ENCODE peak calls at places on chromosomes 16 and 17, in nine cellular contexts. One of them, this sample, is unnamed.

GRCh38 chr16:19555938-19556778 is 655 bp downstream of the VPS35L start:
- DNase-seq in tibial nerve: no peak
- DNase-seq in H1: peak; percentile 77
- DNase-seq in sigmoid colon: no peak
- DNase-seq in A549: peak; percentile 68
- DNase-seq in esophagus muscularis mucosa: no peak
- DNase-seq in transverse colon: peak; percentile 11
- DNase-seq in GM12878: peak; percentile 13
- DNase-seq in SK-N-SH: peak; percentile 39
- DNase-seq in this sample: no peak

GRCh38 chr17:20073056-20073979 is 64.2 kb downstream of the SPECC1 start:
- DNase-seq in esophagus muscularis mucosa: no peak
- DNase-seq in tibial nerve: peak; percentile 69
- DNase-seq in sigmoid colon: no peak
- DNase-seq in H1: no peak
- DNase-seq in transverse colon: peak; percentile 38
- DNase-seq in A549: no peak
- DNase-seq in SK-N-SH: no peak
- DNase-seq in GM12878: no peak
- DNase-seq in this sample: peak; percentile 34

GRCh38 chr17:64174686-64175456 is 44.9 kb upstream of the ERN1 start:
- DNase-seq in esophagus muscularis mucosa: no peak
- DNase-seq in sigmoid colon: no peak
- DNase-seq in SK-N-SH: no peak
- DNase-seq in tibial nerve: peak; percentile 53
- DNase-seq in transverse colon: no peak
- DNase-seq in A549: no peak
- DNase-seq in H1: no peak
- DNase-seq in GM12878: no peak
- DNase-seq in this sample: no peak

GRCh38 chr17:19237389-19238166 is 412 bp downstream of the EPN2 start:
- DNase-seq in SK-N-SH: peak; percentile 78
- DNase-seq in H1: no peak
- DNase-seq in GM12878: no peak
- DNase-seq in tibial nerve: no peak
- DNase-seq in esophagus muscularis mucosa: no peak
- DNase-seq in transverse colon: peak; percentile 50
- DNase-seq in sigmoid colon: peak; percentile 80
- DNase-seq in A549: peak; percentile 51
- DNase-seq in this sample: peak; percentile 37

GRCh38 chr17:82160081-82160480 is 52.6 kb downstream of the CCDC57 start:
- DNase-seq in SK-N-SH: no peak
- DNase-seq in A549: no peak
- DNase-seq in tibial nerve: no peak
- DNase-seq in GM12878: no peak
- DNase-seq in sigmoid colon: no peak
- DNase-seq in transverse colon: no peak
- DNase-seq in H1: no peak
- DNase-seq in esophagus muscularis mucosa: no peak
- DNase-seq in this sample: no peak

GRCh38 chr17:19718041-19718612 is 1.7 kb upstream of the SLC47A2 start:
- DNase-seq in SK-N-SH: peak; percentile 12
- DNase-seq in H1: no peak
- DNase-seq in GM12878: no peak
- DNase-seq in tibial nerve: no peak
- DNase-seq in esophagus muscularis mucosa: no peak
- DNase-seq in A549: no peak
- DNase-seq in transverse colon: no peak
- DNase-seq in sigmoid colon: no peak
- DNase-seq in this sample: no peak

GRCh38 chr16:2150418-2151187 is 2.2 kb downstream of the RAB26 start:
- DNase-seq in sigmoid colon: no peak
- DNase-seq in esophagus muscularis mucosa: no peak
- DNase-seq in A549: peak; percentile 73
- DNase-seq in SK-N-SH: peak; percentile 64
- DNase-seq in transverse colon: peak; percentile 62
- DNase-seq in H1: peak; percentile 80
- DNase-seq in tibial nerve: no peak
- DNase-seq in GM12878: no peak
- DNase-seq in this sample: peak; percentile 59

GRCh38 chr17:42301022-42301421 is 12.7 kb downstream of the STAT5A start:
- DNase-seq in GM12878: no peak
- DNase-seq in tibial nerve: no peak
- DNase-seq in H1: no peak
- DNase-seq in esophagus muscularis mucosa: no peak
- DNase-seq in A549: no peak
- DNase-seq in SK-N-SH: no peak
- DNase-seq in sigmoid colon: no peak
- DNase-seq in transverse colon: no peak
- DNase-seq in this sample: no peak

GRCh38 chr16:75254359-75254837 is 3.0 kb upstream of the BCAR1 start:
- DNase-seq in SK-N-SH: peak; percentile 48
- DNase-seq in transverse colon: peak; percentile 41
- DNase-seq in sigmoid colon: peak; percentile 66
- DNase-seq in esophagus muscularis mucosa: no peak
- DNase-seq in H1: no peak
- DNase-seq in GM12878: no peak
- DNase-seq in tibial nerve: no peak
- DNase-seq in A549: peak; percentile 92
- DNase-seq in this sample: no peak

GRCh38 chr17:1803280-1803679 is 26.4 kb downstream of the SMYD4 start:
- DNase-seq in transverse colon: no peak
- DNase-seq in SK-N-SH: no peak
- DNase-seq in A549: no peak
- DNase-seq in H1: no peak
- DNase-seq in GM12878: no peak
- DNase-seq in sigmoid colon: peak; percentile 15
- DNase-seq in esophagus muscularis mucosa: no peak
- DNase-seq in tibial nerve: no peak
- DNase-seq in this sample: no peak

GRCh38 chr16:26019885-26020284 is 328.1 kb downstream of the HS3ST4 start:
- DNase-seq in SK-N-SH: no peak
- DNase-seq in tibial nerve: no peak
- DNase-seq in transverse colon: no peak
- DNase-seq in GM12878: no peak
- DNase-seq in esophagus muscularis mucosa: no peak
- DNase-seq in H1: no peak
- DNase-seq in sigmoid colon: no peak
- DNase-seq in A549: no peak
- DNase-seq in this sample: no peak

GRCh38 chr17:60137731-60138130 is 12.0 kb upstream of the CA4 start:
- DNase-seq in SK-N-SH: no peak
- DNase-seq in H1: no peak
- DNase-seq in esophagus muscularis mucosa: no peak
- DNase-seq in GM12878: no peak
- DNase-seq in transverse colon: no peak
- DNase-seq in A549: no peak
- DNase-seq in sigmoid colon: peak; percentile 17
- DNase-seq in tibial nerve: no peak
- DNase-seq in this sample: no peak

GRCh38 chr16:81626181-81626674 is 152.9 kb upstream of the PLCG2 start:
- DNase-seq in esophagus muscularis mucosa: no peak
- DNase-seq in sigmoid colon: no peak
- DNase-seq in A549: no peak
- DNase-seq in SK-N-SH: no peak
- DNase-seq in GM12878: no peak
- DNase-seq in tibial nerve: no peak
- DNase-seq in H1: no peak
- DNase-seq in transverse colon: no peak
- DNase-seq in this sample: no peak

GRCh38 chr17:75665981-75666380 is 973 bp downstream of the RECQL5 start:
- DNase-seq in transverse colon: no peak
- DNase-seq in H1: no peak
- DNase-seq in esophagus muscularis mucosa: no peak
- DNase-seq in SK-N-SH: no peak
- DNase-seq in A549: no peak
- DNase-seq in tibial nerve: no peak
- DNase-seq in sigmoid colon: peak; percentile 46
- DNase-seq in GM12878: no peak
- DNase-seq in this sample: no peak

GRCh38 chr16:78098087-78098486 is 1.4 kb upstream of the WWOX start:
- DNase-seq in A549: no peak
- DNase-seq in GM12878: no peak
- DNase-seq in sigmoid colon: no peak
- DNase-seq in H1: no peak
- DNase-seq in esophagus muscularis mucosa: no peak
- DNase-seq in SK-N-SH: no peak
- DNase-seq in transverse colon: no peak
- DNase-seq in tibial nerve: no peak
- DNase-seq in this sample: no peak

GRCh38 chr17:64920026-64920418 is 744 bp upstream of the LRRC37A3 start:
- DNase-seq in tibial nerve: no peak
- DNase-seq in transverse colon: no peak
- DNase-seq in sigmoid colon: no peak
- DNase-seq in A549: peak; percentile 35
- DNase-seq in SK-N-SH: no peak
- DNase-seq in esophagus muscularis mucosa: peak; percentile 89
- DNase-seq in GM12878: no peak
- DNase-seq in H1: no peak
- DNase-seq in this sample: no peak

GRCh38 chr16:80990978-80991377 is 15.7 kb downstream of the CMC2 start:
- DNase-seq in A549: no peak
- DNase-seq in GM12878: no peak
- DNase-seq in sigmoid colon: no peak
- DNase-seq in SK-N-SH: no peak
- DNase-seq in transverse colon: no peak
- DNase-seq in tibial nerve: no peak
- DNase-seq in H1: no peak
- DNase-seq in esophagus muscularis mucosa: no peak
- DNase-seq in this sample: no peak

GRCh38 chr17:67053438-67054000 is 9.2 kb downstream of the CACNG1 start:
- DNase-seq in esophagus muscularis mucosa: no peak
- DNase-seq in H1: no peak
- DNase-seq in A549: no peak
- DNase-seq in tibial nerve: no peak
- DNase-seq in sigmoid colon: no peak
- DNase-seq in transverse colon: no peak
- DNase-seq in SK-N-SH: peak; percentile 30
- DNase-seq in GM12878: no peak
- DNase-seq in this sample: no peak
- TF ChIP-seq EP300 in esophagus muscularis mucosa: no peak
- TF ChIP-seq EP300 in H1: no peak
- TF ChIP-seq EP300 in A549: no peak
- TF ChIP-seq EP300 in tibial nerve: no peak
- TF ChIP-seq EP300 in sigmoid colon: no peak
- TF ChIP-seq EP300 in transverse colon: no peak
- TF ChIP-seq EP300 in SK-N-SH: no peak
- TF ChIP-seq EP300 in GM12878: no peak
- TF ChIP-seq EP300 in this sample: no peak

DNA sequence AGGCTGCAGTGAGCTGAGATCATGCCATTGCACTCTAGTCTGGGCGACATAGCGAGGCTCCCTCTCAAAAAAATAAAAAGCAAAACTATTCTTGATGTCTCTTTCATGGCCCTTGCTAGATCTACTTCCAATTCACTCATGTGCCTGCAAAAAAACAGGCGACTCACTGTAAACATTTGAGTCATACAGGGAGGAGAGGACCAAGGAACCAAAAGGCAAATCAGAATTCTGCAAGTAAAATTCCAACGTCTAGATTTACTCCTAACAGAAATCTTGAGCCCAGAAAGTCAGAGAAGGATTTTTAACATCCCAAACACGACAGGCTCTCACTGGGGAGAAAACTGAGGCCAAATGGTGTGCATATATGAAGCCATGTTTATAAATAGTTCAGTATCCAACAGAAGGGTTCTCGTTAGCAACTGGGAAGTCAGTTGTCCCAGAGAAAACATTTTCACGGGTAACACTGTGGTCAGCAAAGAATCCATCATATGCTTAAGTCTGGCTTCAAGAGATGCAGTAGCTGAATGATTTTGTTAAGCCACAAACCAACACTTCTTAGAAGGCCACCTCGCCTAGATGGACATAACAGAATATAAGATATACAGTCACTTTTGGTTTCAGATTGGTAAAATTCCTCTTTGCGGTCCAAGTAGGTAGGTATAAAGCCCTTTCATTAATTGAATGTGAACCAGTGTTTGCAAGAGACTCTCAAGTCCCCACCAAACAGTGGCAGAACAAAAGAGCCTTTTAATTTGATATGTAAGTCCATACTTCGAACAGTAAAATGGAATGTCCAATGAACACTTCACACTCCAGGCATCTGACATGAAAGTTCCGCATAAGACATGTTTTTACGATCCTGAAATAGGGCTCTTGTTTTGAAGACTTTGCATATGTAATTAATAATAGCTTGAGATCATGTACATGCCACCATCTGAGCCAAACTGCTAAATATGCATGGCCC is 39.9 kb downstream of the LITAF start:
- DNase-seq in H1: no peak
- DNase-seq in esophagus muscularis mucosa: no peak
- DNase-seq in GM12878: no peak
- DNase-seq in SK-N-SH: no peak
- DNase-seq in sigmoid colon: no peak
- DNase-seq in transverse colon: no peak
- DNase-seq in A549: peak; percentile 36
- DNase-seq in tibial nerve: no peak
- DNase-seq in this sample: no peak
- H3K27ac ChIP-seq in H1: no peak overlapping the region
- H3K27ac ChIP-seq in esophagus muscularis mucosa: peak overlapping the region; percentile 74
- H3K27ac ChIP-seq in GM12878: no peak overlapping the region
- H3K27ac ChIP-seq in SK-N-SH: no peak overlapping the region
- H3K27ac ChIP-seq in sigmoid colon: peak overlapping the region; percentile 69
- H3K27ac ChIP-seq in transverse colon: peak overlapping the region; percentile 68
- H3K27ac ChIP-seq in A549: peak overlapping the region; percentile 50
- H3K27ac ChIP-seq in tibial nerve: peak overlapping the region; percentile 84
- H3K27ac ChIP-seq in this sample: no peak overlapping the region

GRCh38 chr16:22890976-22891375 is 77.0 kb downstream of the HS3ST2 start:
- DNase-seq in sigmoid colon: no peak
- DNase-seq in A549: no peak
- DNase-seq in transverse colon: no peak
- DNase-seq in H1: no peak
- DNase-seq in esophagus muscularis mucosa: no peak
- DNase-seq in GM12878: no peak
- DNase-seq in tibial nerve: no peak
- DNase-seq in SK-N-SH: no peak
- DNase-seq in this sample: no peak
- TF ChIP-seq EP300 in sigmoid colon: no peak
- TF ChIP-seq EP300 in A549: no peak
- TF ChIP-seq EP300 in transverse colon: no peak
- TF ChIP-seq EP300 in H1: no peak
- TF ChIP-seq EP300 in esophagus muscularis mucosa: no peak
- TF ChIP-seq EP300 in GM12878: no peak
- TF ChIP-seq EP300 in tibial nerve: no peak
- TF ChIP-seq EP300 in SK-N-SH: no peak
- TF ChIP-seq EP300 in this sample: no peak

GRCh38 chr16:47386201-47386718 is 74.6 kb downstream of the ITFG1 start:
- DNase-seq in esophagus muscularis mucosa: no peak
- DNase-seq in A549: no peak
- DNase-seq in tibial nerve: no peak
- DNase-seq in SK-N-SH: no peak
- DNase-seq in sigmoid colon: no peak
- DNase-seq in H1: no peak
- DNase-seq in GM12878: no peak
- DNase-seq in transverse colon: no peak
- DNase-seq in this sample: no peak
- H3K27ac ChIP-seq in esophagus muscularis mucosa: no peak overlapping the region
- H3K27ac ChIP-seq in A549: no peak overlapping the region
- H3K27ac ChIP-seq in tibial nerve: no peak overlapping the region
- H3K27ac ChIP-seq in SK-N-SH: no peak overlapping the region
- H3K27ac ChIP-seq in sigmoid colon: no peak overlapping the region
- H3K27ac ChIP-seq in H1: no peak overlapping the region
- H3K27ac ChIP-seq in GM12878: no peak overlapping the region
- H3K27ac ChIP-seq in transverse colon: no peak overlapping the region
- H3K27ac ChIP-seq in this sample: no peak overlapping the region

This sample was measured in stomach.